ENCODE peak calls at places on chromosomes 7 and 10, in seven cellular contexts. A is caudate nucleus; Z is T-cell; D is EL; Y is mucosa of gallbladder; S is naive thymus-derived CD8-positive, alpha-beta T cell; B is activated effector memory CD4-positive, alpha-beta T cell treated with anti-CD3 and anti-CD28 coated beads, Interleukin-2, amount 50 U/mL, for 16 hours. K is an unnamed sample.

GRCh38 chr10:103967433-103968142 is 648 bp downstream of the SLK start:
- DNase-seq in Y (no peak), S (peak), B (peak), Z (no peak), D (peak), A (no peak), K (peak)

GRCh38 chr7:114660007-114660406 is 245.4 kb downstream of the FOXP2 start:
- DNase-seq in S (no peak), B (no peak), Y (no peak), Z (no peak), D (no peak), A (no peak), K (no peak)

GRCh38 chr7:151280388-151281019 is 32.0 kb upstream of the SMARCD3 start:
- DNase-seq in A (no peak), Z (no peak), D (no peak), S (no peak), B (no peak), Y (no peak), K (no peak)

GRCh38 chr7:2124604-2125345 is 108.0 kb downstream of the MAD1L1 start:
- DNase-seq in B (no peak), Z (no peak), Y (no peak), S (no peak), D (no peak), A (no peak), K (no peak)

GRCh38 chr7:143519411-143520131 is 41.9 kb downstream of the TAS2R41 start:
- DNase-seq in Z (no peak), A (no peak), D (peak), S (no peak), Y (no peak), B (no peak), K (no peak)

GRCh38 chr7:100679927-100680588 is 6.5 kb downstream of the GNB2 start:
- DNase-seq in B (no peak), A (no peak), Z (no peak), S (no peak), Y (no peak), D (peak), K (peak)

GRCh38 chr7:128270799-128271411 is 29.8 kb downstream of the LEP start:
- DNase-seq in Z (no peak), B (no peak), D (no peak), Y (no peak), S (no peak), A (no peak), K (no peak)

GRCh38 chr10:6501931-6502330 is 78.1 kb downstream of the PRKCQ start:
- DNase-seq in B (no peak), Z (no peak), A (no peak), S (no peak), Y (no peak), D (no peak), K (no peak)